ENCODE peak calls at places on chromosomes 1 and 21, in four cellular contexts. One of them, this sample, is unnamed.

GRCh38 chr1:50236656-50237055 is 127.9 kb downstream of the ELAVL4 start:
- DNase-seq in adrenal gland: no peak
- DNase-seq in hepatocyte: no peak
- DNase-seq in lung: no peak
- DNase-seq in this sample: peak; percentile 66

GRCh38 chr1:17559618-17560419 is 20.3 kb downstream of the ARHGEF10L start:
- DNase-seq in adrenal gland: no peak
- DNase-seq in hepatocyte: peak; percentile 68
- DNase-seq in lung: no peak
- DNase-seq in this sample: peak; percentile 43

GRCh38 chr1:78339490-78339889 is 151.3 kb upstream of the PTGFR start:
- DNase-seq in adrenal gland: no peak
- DNase-seq in hepatocyte: no peak
- DNase-seq in lung: no peak
- DNase-seq in this sample: no peak

GRCh38 chr1:165645654-165646366 is 14.8 kb downstream of the MGST3 start:
- DNase-seq in adrenal gland: no peak
- DNase-seq in hepatocyte: peak; percentile 63
- DNase-seq in lung: no peak
- DNase-seq in this sample: no peak

GRCh38 chr1:218735436-218735835 is 390.3 kb downstream of the TGFB2 start:
- DNase-seq in adrenal gland: no peak
- DNase-seq in hepatocyte: no peak
- DNase-seq in lung: no peak
- DNase-seq in this sample: no peak

GRCh38 chr1:226029093-226029496 is 30.0 kb upstream of the SDE2 start:
- DNase-seq in adrenal gland: no peak
- DNase-seq in hepatocyte: peak; percentile 72
- DNase-seq in lung: no peak
- DNase-seq in this sample: no peak

GRCh38 chr1:229661022-229661877 is 35.2 kb downstream of the URB2 start:
- DNase-seq in adrenal gland: peak; percentile 89
- DNase-seq in hepatocyte: peak; percentile 89
- DNase-seq in lung: peak; percentile 81
- DNase-seq in this sample: peak; percentile 87

GRCh38 chr1:202991112-202991511 is 16.1 kb upstream of the TMEM183A start:
- DNase-seq in adrenal gland: no peak
- DNase-seq in hepatocyte: no peak
- DNase-seq in lung: no peak
- DNase-seq in this sample: no peak

GRCh38 chr1:71640131-71640530 is 559.3 kb upstream of the ZRANB2 start:
- DNase-seq in adrenal gland: no peak
- DNase-seq in hepatocyte: no peak
- DNase-seq in lung: no peak
- DNase-seq in this sample: no peak

GRCh38 chr1:110477041-110477440 is 26.1 kb downstream of the PROK1 start:
- DNase-seq in adrenal gland: peak; percentile 47
- DNase-seq in hepatocyte: peak; percentile 70
- DNase-seq in lung: no peak
- DNase-seq in this sample: no peak

GRCh38 chr1:27563407-27564263 is 40.3 kb downstream of the AHDC1 start:
- DNase-seq in adrenal gland: peak; percentile 84
- DNase-seq in hepatocyte: peak; percentile 79
- DNase-seq in lung: peak; percentile 59
- DNase-seq in this sample: peak; percentile 76

GRCh38 chr1:184056921-184057496 is 5.5 kb downstream of the TSEN15 start:
- DNase-seq in adrenal gland: no peak
- DNase-seq in hepatocyte: no peak
- DNase-seq in lung: no peak
- DNase-seq in this sample: no peak

GRCh38 chr21:46234436-46234950 is 5.9 kb upstream of the LSS start:
- DNase-seq in adrenal gland: no peak
- DNase-seq in hepatocyte: no peak
- DNase-seq in lung: no peak
- DNase-seq in this sample: no peak
- H3K36me3 ChIP-seq in adrenal gland: no peaks in the 10 kb centered on the region
- H3K36me3 ChIP-seq in hepatocyte: peaks cover 3% of the 10 kb centered on the region
- H3K36me3 ChIP-seq in lung: peaks cover 20% of the 10 kb centered on the region
- H3K36me3 ChIP-seq in this sample: peaks cover 39% of the 10 kb centered on the region

GRCh38 chr1:150364231-150365003 is 470 bp downstream of the RPRD2 start:
- DNase-seq in adrenal gland: peak; percentile 83
- DNase-seq in hepatocyte: peak; percentile 91
- DNase-seq in lung: peak; percentile 81
- DNase-seq in this sample: peak; percentile 87
- TF ChIP-seq CTCF in adrenal gland: peak; percentile 23
- TF ChIP-seq CTCF in hepatocyte: no peak
- TF ChIP-seq CTCF in lung: no peak
- TF ChIP-seq CTCF in this sample: no peak

DNA sequence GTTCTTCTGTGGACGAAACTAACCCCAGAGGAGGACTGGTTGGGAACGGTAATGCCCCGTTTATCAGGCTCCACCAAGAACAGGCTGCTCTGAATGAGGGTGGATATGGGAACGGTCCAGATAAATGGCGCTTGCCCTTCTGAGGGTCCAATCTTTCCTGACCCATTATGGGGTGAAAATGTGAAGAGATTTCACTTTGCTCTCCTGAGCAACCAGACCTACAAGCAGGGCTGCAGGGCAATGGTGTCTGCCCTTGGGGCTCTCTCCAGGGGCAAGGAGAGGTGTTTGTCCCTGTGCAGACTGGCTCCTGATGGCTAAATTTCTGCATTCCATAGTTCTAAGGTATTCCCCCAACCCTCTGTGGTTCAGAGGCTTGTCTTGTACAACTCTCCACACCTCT is 25.1 kb downstream of the SLC2A1 start:
- DNase-seq in adrenal gland: no peak
- DNase-seq in hepatocyte: no peak
- DNase-seq in lung: no peak
- DNase-seq in this sample: no peak
- H3K36me3 ChIP-seq in adrenal gland: no peaks in the 10 kb centered on the region
- H3K36me3 ChIP-seq in hepatocyte: no peaks in the 10 kb centered on the region
- H3K36me3 ChIP-seq in lung: no peaks in the 10 kb centered on the region
- H3K36me3 ChIP-seq in this sample: no peaks in the 10 kb centered on the region

GRCh38 chr21:41710823-41711160 is 56.1 kb downstream of the RIPK4 start:
- DNase-seq in adrenal gland: no peak
- DNase-seq in hepatocyte: no peak
- DNase-seq in lung: no peak
- DNase-seq in this sample: no peak

GRCh38 chr21:41713495-41714281 is 53.2 kb downstream of the RIPK4 start:
- DNase-seq in adrenal gland: no peak
- DNase-seq in hepatocyte: peak; percentile 77
- DNase-seq in lung: no peak
- DNase-seq in this sample: peak; percentile 58

GRCh38 chr21:41712730-41713129 is 54.1 kb downstream of the RIPK4 start:
- DNase-seq in adrenal gland: no peak
- DNase-seq in hepatocyte: no peak
- DNase-seq in lung: no peak
- DNase-seq in this sample: no peak

GRCh38 chr21:41711416-41712023 is 55.3 kb downstream of the RIPK4 start:
- DNase-seq in adrenal gland: no peak
- DNase-seq in hepatocyte: no peak
- DNase-seq in lung: no peak
- DNase-seq in this sample: no peak

DNA sequence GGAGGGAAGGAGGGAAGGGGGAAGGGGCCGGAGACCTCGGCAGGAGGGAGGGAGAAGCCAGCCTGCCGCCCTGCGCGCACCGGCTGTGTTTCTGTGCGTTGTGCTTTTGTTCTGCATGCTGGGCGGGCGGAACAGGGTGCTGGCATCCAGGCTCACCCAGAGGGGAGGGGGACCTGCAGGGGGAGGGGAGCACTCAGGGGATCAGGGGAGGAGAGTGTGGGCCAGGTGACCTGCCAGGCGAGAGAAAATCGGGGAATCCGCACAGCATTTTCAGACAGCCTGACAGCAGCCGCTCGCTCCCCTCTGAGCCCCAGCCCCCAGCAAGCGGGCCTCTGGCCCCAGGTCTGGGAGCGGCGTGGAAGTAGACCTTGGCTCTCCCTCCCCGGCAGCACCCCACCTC is 54.7 kb downstream of the RIPK4 start:
- DNase-seq in adrenal gland: no peak
- DNase-seq in hepatocyte: peak; percentile 58
- DNase-seq in lung: no peak
- DNase-seq in this sample: no peak
- TF ChIP-seq CTCF in adrenal gland: no peak
- TF ChIP-seq CTCF in hepatocyte: no peak
- TF ChIP-seq CTCF in lung: no peak
- TF ChIP-seq CTCF in this sample: no peak

DNA sequence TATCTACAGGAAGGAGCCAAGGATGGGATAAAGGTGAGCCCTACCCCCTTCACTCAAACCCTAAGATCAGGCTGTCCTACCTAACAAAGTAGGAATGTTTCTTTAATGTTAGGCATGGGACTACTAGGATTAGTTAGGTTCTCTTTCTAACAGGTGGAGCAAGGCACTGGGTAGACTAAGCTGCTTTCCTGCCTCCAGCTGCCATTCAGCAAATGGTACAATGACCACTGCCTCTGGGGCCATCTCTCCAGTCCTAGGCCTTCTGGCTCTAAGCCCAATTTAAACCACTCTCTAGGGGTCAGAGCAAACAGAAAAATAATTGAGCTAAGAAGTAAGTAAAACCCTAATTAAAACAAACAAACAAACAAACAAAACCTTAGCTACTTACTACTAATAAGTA is 15.7 kb upstream of the IPO9 start:
- DNase-seq in adrenal gland: no peak
- DNase-seq in hepatocyte: no peak
- DNase-seq in lung: no peak
- DNase-seq in this sample: no peak
- H3K36me3 ChIP-seq in adrenal gland: no peaks in the 10 kb centered on the region
- H3K36me3 ChIP-seq in hepatocyte: no peaks in the 10 kb centered on the region
- H3K36me3 ChIP-seq in lung: peaks cover 66% of the 10 kb centered on the region
- H3K36me3 ChIP-seq in this sample: peaks cover 61% of the 10 kb centered on the region

GRCh38 chr21:17513214-17514123 is 626 bp downstream of the CXADR start:
- DNase-seq in adrenal gland: peak; percentile 57
- DNase-seq in hepatocyte: peak; percentile 60
- DNase-seq in lung: peak; percentile 35
- DNase-seq in this sample: peak; percentile 65
- TF ChIP-seq CTCF in adrenal gland: no peak
- TF ChIP-seq CTCF in hepatocyte: peak; percentile 19
- TF ChIP-seq CTCF in lung: no peak
- TF ChIP-seq CTCF in this sample: no peak

DNA sequence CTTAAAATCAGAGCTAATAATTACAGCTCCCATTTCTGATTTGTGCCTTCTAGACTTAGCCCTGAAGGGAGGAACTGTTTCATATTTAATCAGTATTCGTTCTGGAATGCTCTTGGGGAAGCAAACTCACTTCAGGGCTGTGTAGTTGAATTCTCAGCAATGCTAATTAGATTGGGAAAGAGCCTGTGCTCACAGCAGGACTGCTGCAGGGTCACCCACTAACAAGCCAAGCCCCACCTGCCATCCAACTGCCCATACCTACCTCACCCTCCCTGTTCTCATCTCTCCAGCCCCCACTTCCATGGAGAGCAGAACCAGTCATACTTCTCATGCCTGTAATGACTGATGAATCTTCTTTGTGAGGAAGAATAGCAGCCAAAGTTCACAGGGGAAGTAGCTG is 464.2 kb downstream of the PTPRU start:
- DNase-seq in adrenal gland: no peak
- DNase-seq in hepatocyte: no peak
- DNase-seq in lung: peak; percentile 46
- DNase-seq in this sample: no peak
- H3K36me3 ChIP-seq in adrenal gland: no peaks in the 10 kb centered on the region
- H3K36me3 ChIP-seq in hepatocyte: no peaks in the 10 kb centered on the region
- H3K36me3 ChIP-seq in lung: no peaks in the 10 kb centered on the region
- H3K36me3 ChIP-seq in this sample: no peaks in the 10 kb centered on the region

GRCh38 chr1:67372898-67373297 is 57.3 kb downstream of the SERBP1 start:
- DNase-seq in adrenal gland: no peak
- DNase-seq in hepatocyte: no peak
- DNase-seq in lung: no peak
- DNase-seq in this sample: no peak

GRCh38 chr1:67371043-67371442 is 59.2 kb downstream of the SERBP1 start:
- DNase-seq in adrenal gland: no peak
- DNase-seq in hepatocyte: no peak
- DNase-seq in lung: no peak
- DNase-seq in this sample: no peak

GRCh38 chr1:67371681-67372080 is 58.5 kb downstream of the SERBP1 start:
- DNase-seq in adrenal gland: no peak
- DNase-seq in hepatocyte: peak; percentile 39
- DNase-seq in lung: no peak
- DNase-seq in this sample: no peak

GRCh38 chr1:67372136-67372535 is 58.1 kb downstream of the SERBP1 start:
- DNase-seq in adrenal gland: no peak
- DNase-seq in hepatocyte: peak; percentile 33
- DNase-seq in lung: no peak
- DNase-seq in this sample: no peak

DNA sequence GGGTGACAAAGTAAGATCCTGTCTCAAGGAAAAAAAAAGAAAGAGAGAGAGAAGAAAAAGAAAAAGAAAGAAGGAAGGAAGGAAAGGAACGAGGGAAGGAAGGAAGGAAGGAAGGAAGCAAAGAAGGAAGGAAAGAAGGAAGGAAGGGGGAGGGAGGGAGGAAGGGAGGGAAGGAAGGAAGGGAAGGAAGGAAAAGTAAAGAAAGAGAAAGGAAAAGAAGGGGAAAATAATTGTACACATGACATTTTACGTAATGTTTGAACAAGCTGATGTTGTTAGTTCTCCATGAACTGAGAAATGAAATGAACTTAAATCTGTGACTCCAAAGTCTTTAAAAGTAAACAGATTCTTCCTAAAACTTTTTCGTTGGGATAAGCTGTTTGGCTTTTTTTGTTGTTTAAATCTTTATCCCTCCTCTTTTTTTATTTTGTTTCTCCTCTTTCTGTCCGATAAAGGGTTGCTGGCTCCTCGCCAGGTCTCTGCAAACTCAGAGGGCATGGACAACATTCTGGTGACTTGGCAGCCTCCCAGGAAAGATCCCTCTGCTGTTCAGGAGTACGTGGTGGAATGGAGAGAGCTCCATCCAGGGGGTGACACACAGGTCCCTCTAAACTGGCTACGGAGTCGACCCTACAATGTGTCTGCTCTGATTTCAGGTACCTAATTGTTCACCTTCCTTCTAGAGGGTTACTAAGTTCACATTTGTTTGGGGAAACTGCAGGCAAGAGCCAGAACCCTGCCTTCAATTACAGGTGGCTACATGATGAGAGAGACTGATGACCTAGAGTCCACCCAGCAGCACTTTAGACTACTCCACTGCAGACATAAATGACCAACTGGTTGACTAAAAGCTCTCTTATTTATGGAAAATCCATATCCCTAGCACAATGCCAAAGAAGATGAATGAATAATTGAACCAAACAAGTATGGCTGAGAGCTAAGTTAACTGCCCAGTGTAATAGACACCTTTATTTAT is 60.0 kb downstream of the IL12RB2 start:
- DNase-seq in adrenal gland: peak; percentile 83
- DNase-seq in hepatocyte: peak; percentile 73
- DNase-seq in lung: peak; percentile 33
- DNase-seq in this sample: peak; percentile 89
- TF ChIP-seq CTCF in adrenal gland: peak; percentile 22
- TF ChIP-seq CTCF in hepatocyte: peak; percentile 16
- TF ChIP-seq CTCF in lung: no peak
- TF ChIP-seq CTCF in this sample: no peak